ENCODE peak calls at places on chromosomes 13 and 19, in four cellular contexts. R, J, L and F are unnamed samples.

GRCh38 chr13:49643003-49643651 is 14.8 kb downstream of the ARL11 start:
- DNase-seq in J (no peak), L (no peak), R (no peak), F (no peak)

GRCh38 chr13:65964672-65965071 is 1265.5 kb downstream of the PCDH9 start:
- DNase-seq in J (no peak), L (no peak), R (peak), F (no peak)

GRCh38 chr13:47049276-47049989 is 152.6 kb upstream of the HTR2A start:
- DNase-seq in J (no peak), R (no peak), L (no peak), F (no peak)

GRCh38 chr13:33229446-33230177 is 55.9 kb downstream of the STARD13 start:
- DNase-seq in J (no peak), L (no peak), R (no peak), F (no peak)

GRCh38 chr13:49443327-49443688 is 556 bp downstream of the CAB39L start:
- DNase-seq in J (no peak), L (no peak), R (peak), F (no peak)

GRCh38 chr13:62371737-62372136 is 956.1 kb upstream of the PCDH20 start:
- DNase-seq in J (no peak), R (no peak), L (no peak), F (no peak)

GRCh38 chr19:38452430-38453366 is 19.2 kb downstream of the RYR1 start:
- DNase-seq in R (no peak), J (no peak), L (peak), F (no peak)

GRCh38 chr13:48783831-48784230 is 130.1 kb downstream of the CYSLTR2 start:
- DNase-seq in R (no peak), L (no peak), J (no peak), F (no peak)

GRCh38 chr13:27619093-27619705 is 1.1 kb downstream of the LNX2 start:
- DNase-seq in L (no peak), R (peak), J (no peak), F (no peak)

GRCh38 chr13:101930331-101930730 is 471.5 kb downstream of the FGF14 start:
- DNase-seq in L (no peak), R (no peak), J (no peak), F (no peak)

GRCh38 chr13:76937416-76937815 is 10.9 kb upstream of the ACOD1 start:
- DNase-seq in J (no peak), L (peak), R (peak), F (no peak)

GRCh38 chr19:18649371-18650047 is 12.7 kb downstream of the KLHL26 start:
- DNase-seq in J (no peak), L (no peak), R (peak), F (no peak)

GRCh38 chr19:38277969-38278680 is 13.8 kb downstream of the SPINT2 start:
- DNase-seq in R (peak), J (no peak), L (no peak), F (no peak)

GRCh38 chr13:30734434-30734833 is 909 bp upstream of the ALOX5AP start:
- DNase-seq in J (no peak), R (no peak), L (no peak), F (no peak)

GRCh38 chr13:23570099-23570926 is at the start of gene TNFRSF19:
- DNase-seq in J (no peak), L (no peak), R (peak), F (no peak)

GRCh38 chr19:1864480-1865171 is 1.2 kb upstream of the KLF16 start:
- DNase-seq in J (no peak), R (peak), L (no peak), F (no peak)

GRCh38 chr13:112905086-112905485 is 63.9 kb upstream of the MCF2L start:
- DNase-seq in J (no peak), L (no peak), R (no peak), F (no peak)

GRCh38 chr13:93226623-93227279 is at the start of gene GPC6:
- DNase-seq in J (no peak), R (no peak), L (no peak), F (peak)

GRCh38 chr13:36346222-36347083 is at the start of gene SPART:
- DNase-seq in J (peak), L (no peak), R (peak), F (peak)

GRCh38 chr19:33302974-33303790 is 848 bp upstream of the CEBPA start:
- DNase-seq in R (peak), J (no peak), L (no peak), F (no peak)

GRCh38 chr19:4534836-4535658 is at the start of gene PLIN5:
- DNase-seq in R (peak), L (peak), J (peak), F (peak)
- TF ChIP-seq POLR2AphosphoS5 in R (no peak), L (peak), J (no peak), F (no peak)

DNA sequence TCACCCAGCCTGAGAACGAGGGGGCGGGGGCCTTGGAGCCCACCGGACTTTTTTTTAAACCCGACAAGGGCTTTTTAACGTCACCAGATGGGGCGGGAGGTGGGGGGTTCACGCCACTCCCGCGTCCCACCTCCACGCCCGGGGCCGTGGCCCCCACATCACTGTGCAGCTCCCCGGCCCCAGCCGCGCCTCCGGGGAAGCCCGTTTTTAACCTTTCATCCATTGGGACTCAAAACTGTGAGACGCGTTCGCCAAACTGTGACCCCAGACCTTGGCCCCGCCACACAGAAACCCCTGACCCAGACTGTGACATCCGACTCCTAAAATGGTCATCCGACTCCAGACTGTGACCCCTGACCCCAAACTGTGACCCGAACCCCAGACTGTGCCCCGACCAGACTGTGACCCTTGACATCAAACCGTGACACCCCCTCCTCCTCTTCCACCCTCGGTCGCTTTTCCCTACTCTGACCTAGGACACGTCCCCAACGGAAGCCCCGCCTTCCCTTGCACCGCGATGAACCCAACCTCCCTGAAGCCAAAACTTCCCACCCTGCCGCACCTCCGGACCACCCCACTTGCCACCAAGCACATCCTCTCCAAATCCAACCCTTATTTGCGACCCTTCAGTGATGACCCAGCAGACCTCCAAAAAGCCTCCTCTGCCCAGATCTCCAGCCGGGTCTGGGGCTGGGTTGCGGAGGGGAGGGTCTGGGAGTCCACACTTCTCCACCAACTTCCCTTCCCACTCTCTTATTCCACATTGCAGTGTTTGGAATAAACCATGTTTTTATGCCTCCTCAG is 1.5 kb upstream of the GRWD1 start:
- DNase-seq in R (no peak), J (no peak), L (no peak), F (no peak)
- TF ChIP-seq EZH2 in R (no peak), J (no peak), L (no peak), F (no peak)

GRCh38 chr19:28977826-28978225 is 235.1 kb downstream of the UQCRFS1 start:
- DNase-seq in L (no peak), J (no peak), R (no peak), F (no peak)

GRCh38 chr19:28981994-28982393 is 231.0 kb downstream of the UQCRFS1 start:
- DNase-seq in R (no peak), J (no peak), L (no peak), F (no peak)

GRCh38 chr19:28985201-28985600 is 227.8 kb downstream of the UQCRFS1 start:
- DNase-seq in J (no peak), R (no peak), L (no peak), F (no peak)

GRCh38 chr19:28984315-28984714 is 228.6 kb downstream of the UQCRFS1 start:
- DNase-seq in R (no peak), J (no peak), L (no peak), F (no peak)

DNA sequence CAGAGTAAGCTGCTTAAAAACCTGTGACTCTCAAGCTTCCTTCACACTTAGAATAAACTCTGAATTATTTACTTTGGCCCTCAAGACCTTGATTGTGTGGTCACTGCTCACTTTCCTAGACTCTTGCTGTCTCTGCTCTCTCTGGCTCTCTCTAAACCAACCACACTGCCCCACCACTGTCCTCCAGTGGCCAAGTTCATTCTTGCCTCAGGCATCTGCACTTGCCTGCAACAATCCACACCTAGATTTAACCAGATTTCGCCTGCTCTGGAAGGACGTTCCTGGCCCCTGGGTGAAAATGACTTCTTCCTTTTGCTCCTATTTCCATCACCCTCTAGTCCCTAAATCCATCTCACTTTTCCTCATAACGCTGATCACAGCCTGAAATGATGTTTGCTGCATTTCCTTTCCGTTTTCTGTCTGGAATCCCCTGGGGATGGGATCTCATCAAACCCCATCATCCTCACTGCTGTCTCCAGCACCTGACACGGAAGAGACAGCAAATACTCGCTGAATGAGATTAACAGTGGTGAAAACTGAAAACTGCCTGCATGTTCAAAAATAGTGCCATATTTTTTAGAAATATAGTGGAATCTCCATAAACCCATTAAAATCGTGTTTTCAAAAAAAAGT is 232.6 kb downstream of the UQCRFS1 start:
- DNase-seq in L (no peak), R (no peak), J (no peak), F (no peak)
- TF ChIP-seq POLR2AphosphoS5 in L (no peak), R (no peak), J (no peak), F (no peak)

GRCh38 chr19:3293560-3293959 is 69.1 kb downstream of the CELF5 start:
- DNase-seq in L (no peak), J (no peak), R (no peak), F (no peak)

GRCh38 chr19:3295581-3295980 is 70.8 kb upstream of the NFIC start:
- DNase-seq in L (no peak), J (no peak), R (no peak), F (no peak)

GRCh38 chr19:3294080-3294850 is 69.8 kb downstream of the CELF5 start:
- DNase-seq in R (no peak), L (no peak), J (no peak), F (no peak)

GRCh38 chr19:3291644-3292043 is 67.2 kb downstream of the CELF5 start:
- DNase-seq in R (no peak), J (no peak), L (no peak), F (no peak)

GRCh38 chr19:3292958-3293529 is 68.6 kb downstream of the CELF5 start:
- DNase-seq in R (no peak), J (no peak), L (no peak), F (no peak)
- TF ChIP-seq EZH2 in R (no peak), J (no peak), L (no peak), F (no peak)

DNA sequence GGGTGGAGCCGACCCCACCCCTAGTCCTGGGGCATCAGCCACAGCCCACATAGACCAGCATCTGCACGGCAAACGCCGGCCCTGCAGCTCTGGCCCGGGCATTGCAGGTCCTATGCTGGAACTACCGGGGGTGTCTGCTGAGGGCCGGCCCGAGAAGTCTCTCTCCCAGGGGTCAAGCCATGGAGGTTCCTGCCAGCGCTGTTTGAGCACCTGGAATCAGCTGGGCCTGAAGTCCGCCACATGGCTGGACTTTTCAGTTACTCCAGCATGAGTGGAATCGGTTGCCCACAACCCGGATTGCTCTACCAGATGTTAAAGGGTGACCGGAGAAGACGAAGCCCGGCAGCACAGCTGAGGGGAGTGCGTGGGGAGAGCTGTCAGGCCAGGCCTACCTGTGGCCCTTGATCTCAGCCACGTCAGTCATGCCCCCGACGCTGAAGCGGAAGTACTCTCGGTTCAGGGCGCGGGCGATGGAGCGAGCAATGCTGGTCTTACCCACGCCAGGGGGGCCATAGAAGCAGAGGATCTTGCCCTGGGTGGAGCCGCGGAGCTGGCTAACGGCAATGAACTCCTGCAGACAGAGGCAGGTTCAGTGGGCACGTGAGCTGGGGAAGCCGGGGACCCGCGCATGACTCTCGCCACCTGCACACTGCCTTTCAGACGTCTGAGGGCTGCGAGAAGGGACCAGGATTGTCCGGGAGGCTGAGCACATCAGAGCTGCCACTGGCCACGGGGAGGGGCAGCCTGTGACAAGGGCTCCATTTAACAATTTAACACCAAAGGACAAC is 8.7 kb downstream of the RPL36 start:
- DNase-seq in J (no peak), L (no peak), R (no peak), F (no peak)
- TF ChIP-seq POLR2AphosphoS5 in J (no peak), L (no peak), R (no peak), F (no peak)

DNA sequence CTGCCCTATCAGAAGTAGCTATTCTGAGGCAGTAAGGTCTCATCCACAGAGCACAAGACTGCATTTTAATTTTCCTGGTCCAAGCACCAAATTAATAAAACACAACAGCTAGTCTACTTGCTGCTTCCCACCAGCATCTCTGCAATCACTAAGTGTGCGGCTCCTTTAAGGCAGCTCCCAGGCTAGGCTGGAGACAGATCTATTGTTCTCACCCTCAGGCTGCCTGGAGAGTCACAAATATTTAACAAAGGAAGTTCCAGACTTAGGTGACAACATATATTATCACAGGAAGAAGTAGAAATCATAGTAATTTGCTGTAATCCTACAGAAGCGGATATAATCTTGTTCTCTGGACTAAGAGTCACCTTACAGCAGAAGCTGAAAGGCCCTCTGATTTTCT is 2.2 kb upstream of the EID2 start:
- DNase-seq in R (peak), J (no peak), L (no peak), F (no peak)
- TF ChIP-seq EZH2 in R (no peak), J (no peak), L (no peak), F (no peak)

GRCh38 chr19:677601-678380 is 1.6 kb downstream of the FSTL3 start:
- DNase-seq in J (no peak), R (no peak), L (no peak), F (no peak)

GRCh38 chr19:677201-677600 is 1.0 kb downstream of the FSTL3 start:
- DNase-seq in L (no peak), J (no peak), R (peak), F (no peak)

GRCh38 chr19:674282-675151 is 1.7 kb upstream of the FSTL3 start:
- DNase-seq in L (no peak), R (no peak), J (no peak), F (no peak)

GRCh38 chr19:676007-676342 is 217 bp upstream of the FSTL3 start:
- DNase-seq in J (no peak), L (no peak), R (no peak), F (no peak)

GRCh38 chr19:676343-677105 is at the start of gene FSTL3:
- DNase-seq in L (no peak), R (no peak), J (no peak), F (no peak)
- TF ChIP-seq POLR2AphosphoS5 in L (peak), R (peak), J (no peak), F (peak)